ENCODE peak calls at places on chromosomes 11 and 22, in nine cellular contexts. Q is stimulated activated CD4-positive, alpha-beta T cell treated with anti-CD3 and anti-CD28 coated beads, Interleukin-4, amount 100 ng/mL, for 48 hours; I is HEK293T; P is fibroblast of lung; C is heart right ventricle; D is HFF-Myc; O is AG04449; N is SIG-M5; E is nephron progenitor cell. V is an unnamed sample.

GRCh38 chr11:119787074-119787461 is 58.1 kb upstream of the NECTIN1 start:
- DNase-seq in Q (no peak), I (no peak), P (no peak), C (no peak), D (no peak), O (no peak), N (no peak), E (no peak), V (no peak)

GRCh38 chr22:38228873-38229740 is 27.3 kb downstream of the MAFF start:
- DNase-seq in Q (no peak), I (no peak), P (peak; percentile 73), C (no peak), D (no peak), O (no peak), N (no peak), E (no peak), V (peak; percentile 85)

GRCh38 chr11:130813638-130814037 is 102.6 kb downstream of the SNX19 start:
- DNase-seq in Q (no peak), I (no peak), P (peak; percentile 59), C (no peak), D (no peak), O (no peak), N (no peak), E (no peak), V (no peak)

GRCh38 chr22:50209893-50210292 is 9.1 kb downstream of the SELENOO start:
- DNase-seq in Q (peak; percentile 65), I (peak; percentile 73), P (peak; percentile 31), C (peak; percentile 58), D (peak; percentile 36), O (no peak), N (no peak), E (peak; percentile 69), V (peak; percentile 58)

GRCh38 chr11:9530020-9530628 is 43.3 kb upstream of the WEE1 start:
- DNase-seq in Q (no peak), I (no peak), P (no peak), C (no peak), D (no peak), O (no peak), N (no peak), E (no peak), V (no peak)

GRCh38 chr22:48489551-48490512 is 1337.8 kb downstream of the BRD1 start:
- DNase-seq in Q (no peak), I (no peak), P (peak; percentile 34), C (no peak), D (no peak), O (no peak), N (no peak), E (peak; percentile 53), V (no peak)

GRCh38 chr11:116182356-116182966 is 590.3 kb downstream of the BUD13 start:
- DNase-seq in Q (no peak), I (no peak), P (no peak), C (no peak), D (no peak), O (no peak), N (no peak), E (no peak), V (no peak)

GRCh38 chr11:11390068-11390775 is 37.2 kb upstream of the CSNK2A3 start:
- DNase-seq in Q (no peak), I (no peak), P (no peak), C (no peak), D (no peak), O (no peak), N (no peak), E (peak; percentile 18), V (no peak)

GRCh38 chr11:14242198-14242597 is 116.8 kb downstream of the RRAS2 start:
- DNase-seq in Q (no peak), I (no peak), P (no peak), C (no peak), D (no peak), O (no peak), N (no peak), E (no peak), V (no peak)

GRCh38 chr11:75388386-75389275 is 10.7 kb upstream of the RPS3 start:
- DNase-seq in Q (peak; percentile 52), I (peak; percentile 80), P (peak; percentile 61), C (peak; percentile 71), D (peak; percentile 79), O (no peak), N (no peak), E (peak; percentile 60), V (peak; percentile 78)

GRCh38 chr11:67448220-67448609 is 4.3 kb downstream of the GPR152 start:
- DNase-seq in Q (no peak), I (no peak), P (no peak), C (no peak), D (no peak), O (no peak), N (no peak), E (no peak), V (no peak)

GRCh38 chr11:21806982-21807749 is 385.7 kb upstream of the ANO5 start:
- DNase-seq in Q (no peak), I (no peak), P (no peak), C (no peak), D (no peak), O (no peak), N (no peak), E (no peak), V (no peak)

GRCh38 chr22:39453765-39454378 is 2.9 kb upstream of the MGAT3 start:
- DNase-seq in Q (no peak), I (no peak), P (no peak), C (no peak), D (no peak), O (no peak), N (no peak), E (no peak), V (no peak)

GRCh38 chr11:109648804-109649203 is 226.8 kb downstream of the C11orf87 start:
- DNase-seq in Q (no peak), I (no peak), P (no peak), C (no peak), D (no peak), O (no peak), N (no peak), E (no peak), V (no peak)

GRCh38 chr11:18936002-18936673 is 3.1 kb downstream of the MRGPRX1 start:
- DNase-seq in Q (no peak), I (no peak), P (no peak), C (no peak), D (no peak), O (no peak), N (no peak), E (no peak), V (no peak)

GRCh38 chr11:69640260-69640994 is 529 bp upstream of the CCND1 start:
- DNase-seq in Q (no peak), I (no peak), P (no peak), C (no peak), D (no peak), O (no peak), N (no peak), E (no peak), V (no peak)

GRCh38 chr11:62124186-62125113 is 639 bp downstream of the INCENP start:
- DNase-seq in Q (peak; percentile 33), I (peak; percentile 39), P (peak; percentile 56), C (peak; percentile 28), D (no peak), O (no peak), N (no peak), E (peak; percentile 52), V (no peak)

GRCh38 chr22:49483946-49484345 is 343.7 kb downstream of the BRD1 start:
- DNase-seq in Q (no peak), I (no peak), P (no peak), C (no peak), D (no peak), O (no peak), N (no peak), E (no peak), V (no peak)

GRCh38 chr11:87425391-87425790 is 387.7 kb downstream of the TMEM135 start:
- DNase-seq in Q (no peak), I (no peak), P (no peak), C (no peak), D (no peak), O (no peak), N (no peak), E (no peak), V (no peak)

GRCh38 chr22:20159088-20159487 is 8.2 kb upstream of the CCDC188 start:
- DNase-seq in Q (no peak), I (no peak), P (no peak), C (no peak), D (no peak), O (no peak), N (no peak), E (peak; percentile 56), V (no peak)

GRCh38 chr11:77207019-77207485 is 79.0 kb downstream of the MYO7A start:
- DNase-seq in Q (no peak), I (no peak), P (no peak), C (no peak), D (no peak), O (no peak), N (no peak), E (no peak), V (no peak)

V was measured in H4.